ENCODE peak calls at places on chromosomes 11 and 22, in ten cellular contexts. F, X, K, O, S, Y, H, J, U and M are unnamed samples.

GRCh38 chr11:111718436-111719325 is 47.5 kb downstream of the PPP2R1B start:
- DNase-seq in X (peak), U (no peak), Y (peak), O (no peak), K (no peak), S (peak), F (no peak), H (no peak), J (no peak), M (no peak)

GRCh38 chr11:74650498-74650897 is 58.1 kb downstream of the POLD3 start:
- DNase-seq in K (no peak), H (no peak), Y (peak), F (no peak), U (no peak), O (no peak), J (no peak), X (peak), S (no peak), M (no peak)

GRCh38 chr11:36478700-36479329 is 31.3 kb downstream of the TRAF6 start:
- DNase-seq in S (peak), O (no peak), U (peak), X (peak), H (no peak), K (no peak), F (no peak), J (peak), Y (peak), M (no peak)

GRCh38 chr11:38788591-38788990 is 2190.6 kb upstream of the RAG2 start:
- DNase-seq in X (peak), J (no peak), U (no peak), Y (no peak), F (no peak), H (no peak), S (no peak), O (no peak), K (no peak), M (no peak)

GRCh38 chr11:28835790-28836189 is 727.6 kb downstream of the METTL15 start:
- DNase-seq in O (no peak), U (no peak), X (peak), Y (peak), S (peak), K (no peak), H (no peak), J (no peak), F (no peak), M (no peak)

GRCh38 chr11:31118566-31118965 is 251.0 kb downstream of the DCDC1 start:
- DNase-seq in U (no peak), H (no peak), O (peak), Y (no peak), X (no peak), J (no peak), S (no peak), F (no peak), K (no peak), M (no peak)

GRCh38 chr22:46147471-46148267 is 2.7 kb upstream of the PPARA start:
- DNase-seq in H (no peak), K (no peak), X (no peak), U (peak), F (no peak), J (no peak), Y (no peak), S (no peak), O (peak), M (no peak)

GRCh38 chr22:39448205-39449054 is 8.4 kb upstream of the MGAT3 start:
- DNase-seq in F (no peak), O (peak), K (no peak), Y (no peak), J (no peak), H (no peak), U (no peak), S (no peak), X (no peak), M (no peak)

GRCh38 chr11:120432056-120433018 is 79.2 kb upstream of the GRIK4 start:
- DNase-seq in K (no peak), O (no peak), F (peak), U (peak), Y (peak), S (peak), J (no peak), X (peak), H (no peak), M (no peak)

GRCh38 chr11:7364660-7365059 is 113.0 kb downstream of the SYT9 start:
- DNase-seq in X (no peak), Y (no peak), F (no peak), U (no peak), K (no peak), O (no peak), J (no peak), S (no peak), H (no peak), M (no peak)

GRCh38 chr22:21837184-21837979 is 30.1 kb downstream of the MAPK1 start:
- DNase-seq in F (no peak), Y (peak), K (no peak), O (no peak), S (peak), X (peak), J (no peak), H (no peak), U (peak), M (no peak)

GRCh38 chr22:45932066-45932465 is 44.9 kb downstream of the WNT7B start:
- DNase-seq in Y (peak), O (no peak), J (no peak), F (no peak), H (no peak), K (no peak), X (no peak), S (no peak), U (no peak), M (no peak)

GRCh38 chr11:11787305-11788066 is 54.3 kb upstream of the USP47 start:
- DNase-seq in O (peak), X (peak), S (peak), H (peak), U (peak), K (peak), Y (peak), J (peak), F (peak), M (peak)

GRCh38 chr11:102010776-102011500 is 36.3 kb upstream of the CFAP300 start:
- DNase-seq in X (peak), S (peak), K (no peak), Y (peak), H (no peak), F (no peak), O (peak), J (no peak), U (peak), M (no peak)

GRCh38 chr11:101010899-101011298 is 118.7 kb downstream of the PGR start:
- DNase-seq in F (no peak), Y (peak), K (no peak), U (no peak), H (no peak), S (no peak), X (no peak), J (no peak), O (no peak), M (no peak)

GRCh38 chr11:125922156-125922555 is 17.8 kb downstream of the DDX25 start:
- DNase-seq in Y (no peak), K (no peak), J (no peak), S (no peak), X (no peak), H (no peak), F (no peak), O (no peak), U (no peak), M (no peak)

GRCh38 chr11:69837791-69838190 is 18.6 kb upstream of the FGF3 start:
- DNase-seq in H (no peak), K (no peak), S (no peak), U (no peak), X (no peak), F (no peak), O (no peak), Y (no peak), J (no peak), M (no peak)

GRCh38 chr22:49470741-49471134 is 356.9 kb downstream of the BRD1 start:
- DNase-seq in Y (no peak), J (no peak), F (no peak), H (no peak), X (no peak), S (no peak), K (no peak), U (no peak), O (no peak), M (no peak)

GRCh38 chr11:94194712-94195111 is 66.1 kb downstream of the PANX1 start:
- DNase-seq in H (no peak), J (no peak), U (no peak), O (no peak), K (no peak), F (no peak), X (no peak), S (no peak), Y (no peak), M (no peak)

DNA sequence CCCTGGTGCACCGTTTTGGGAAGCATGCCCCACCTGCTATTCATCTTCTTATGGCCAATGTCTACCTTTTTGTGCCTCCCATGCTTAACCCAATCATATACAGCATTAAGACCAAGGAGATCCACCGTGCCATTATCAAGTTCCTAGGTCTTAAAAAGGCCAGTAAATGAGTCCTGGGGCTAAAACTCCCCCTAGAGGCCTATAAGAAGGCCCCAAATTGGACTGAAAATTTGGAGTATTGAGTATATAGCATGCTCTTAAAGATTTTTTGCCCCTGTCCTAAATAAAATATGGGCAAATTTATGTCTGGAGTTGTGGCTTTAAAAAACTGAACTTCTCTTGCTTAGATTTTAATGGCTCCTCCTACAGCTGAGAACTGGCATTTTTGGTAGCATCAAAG is 6.6 kb downstream of the OR51M1 start:
- DNase-seq in H (no peak), X (no peak), J (no peak), O (no peak), U (no peak), Y (no peak), K (no peak), S (no peak), F (no peak), M (no peak)
- TF ChIP-seq CTCF in H (no peak), X (no peak), J (no peak), O (no peak), U (no peak), Y (peak), K (no peak), S (peak), F (no peak), M (peak)

GRCh38 chr22:41446639-41447434 is at the start of gene TOB2:
- DNase-seq in X (peak), Y (peak), H (peak), K (peak), S (peak), J (peak), O (peak), F (peak), U (peak), M (peak)
- TF ChIP-seq CTCF in X (no peak), Y (no peak), H (no peak), K (no peak), S (no peak), J (no peak), O (no peak), F (no peak), U (no peak), M (no peak)

DNA sequence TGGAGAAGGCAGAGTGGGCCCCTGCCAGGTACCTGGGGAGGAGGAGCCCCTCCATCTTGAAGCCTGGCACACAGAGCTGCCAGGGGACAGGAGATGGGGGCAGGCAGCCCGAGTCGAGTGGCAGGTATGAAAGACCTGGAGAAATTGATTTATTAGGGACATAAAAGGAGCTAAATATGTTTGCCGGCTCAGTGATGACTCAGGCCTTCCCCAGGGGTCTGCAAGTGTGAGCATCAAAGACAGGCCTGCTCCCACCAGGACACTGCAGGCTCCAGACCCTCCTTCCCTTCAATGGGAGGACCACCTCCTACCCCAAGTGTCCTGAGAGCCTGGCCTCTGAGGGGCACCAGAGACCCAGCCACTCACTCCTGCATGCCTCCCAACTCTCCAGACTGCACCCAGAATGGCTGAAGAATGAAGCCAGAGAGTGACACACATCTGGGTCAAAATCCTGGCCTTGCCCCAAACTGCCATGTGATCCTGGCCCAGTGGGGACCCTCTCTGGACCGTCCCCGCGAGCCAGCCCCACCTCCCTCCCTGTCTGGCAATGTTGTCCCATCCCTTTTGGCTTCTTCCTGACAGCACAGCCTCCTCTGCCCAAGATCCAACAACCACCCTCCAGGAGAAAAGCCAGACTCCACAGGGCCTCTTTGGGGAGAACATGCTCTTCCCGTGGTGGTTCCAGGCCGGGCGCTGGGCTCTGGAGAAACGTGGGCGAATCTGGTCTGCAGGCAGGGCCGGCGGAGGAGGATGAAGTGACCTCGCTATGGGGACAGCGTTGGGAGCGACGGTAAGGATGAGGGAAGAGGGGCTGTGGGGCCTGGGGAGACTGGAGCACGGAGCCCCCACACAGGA is 36.2 kb downstream of the CYTH4 start:
- DNase-seq in K (no peak), J (no peak), O (no peak), F (no peak), X (no peak), S (no peak), U (no peak), H (no peak), Y (no peak), M (no peak)
- TF ChIP-seq CTCF in K (no peak), J (no peak), O (no peak), F (no peak), X (peak), S (peak), U (no peak), H (no peak), Y (no peak), M (no peak)

DNA sequence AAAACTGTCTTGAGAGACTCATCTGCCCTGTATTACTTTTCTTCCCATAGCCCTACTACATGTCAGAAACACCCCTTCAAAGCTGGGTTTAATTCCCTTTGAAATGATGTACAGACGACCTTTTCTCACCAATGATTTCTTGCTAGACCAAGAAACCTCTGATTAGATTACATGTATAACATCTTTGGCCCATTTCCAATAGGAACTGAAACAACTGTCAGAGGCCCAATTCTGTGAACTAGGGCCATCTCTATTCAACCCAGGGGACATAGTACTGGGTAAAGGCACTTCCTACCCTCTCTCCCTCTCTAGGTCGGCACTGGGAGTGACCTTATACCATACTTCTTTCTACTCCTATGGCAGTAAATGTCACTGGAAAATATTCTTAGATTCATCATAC is 19.4 kb downstream of the NPAT start:
- DNase-seq in F (peak), O (no peak), J (no peak), K (no peak), U (no peak), X (no peak), Y (no peak), S (no peak), H (no peak), M (no peak)
- TF ChIP-seq CTCF in F (no peak), O (no peak), J (no peak), K (no peak), U (no peak), X (no peak), Y (no peak), S (no peak), H (no peak), M (no peak)

GRCh38 chr22:43792905-43793304 is 19.2 kb downstream of the EFCAB6 start:
- DNase-seq in S (no peak), F (no peak), H (no peak), K (no peak), X (no peak), U (no peak), O (no peak), Y (no peak), J (no peak), M (no peak)

GRCh38 chr22:43795320-43795719 is 16.8 kb downstream of the EFCAB6 start:
- DNase-seq in J (no peak), O (no peak), X (no peak), S (no peak), U (no peak), K (no peak), Y (no peak), F (no peak), H (no peak), M (no peak)

GRCh38 chr22:43800970-43801369 is 11.1 kb downstream of the EFCAB6 start:
- DNase-seq in U (no peak), S (no peak), X (no peak), Y (no peak), K (no peak), J (no peak), F (no peak), O (no peak), H (no peak), M (no peak)

GRCh38 chr22:43798492-43798891 is 13.6 kb downstream of the EFCAB6 start:
- DNase-seq in O (no peak), J (peak), F (no peak), U (no peak), X (no peak), S (no peak), Y (peak), H (peak), K (no peak), M (peak)

GRCh38 chr22:43796567-43796966 is 15.5 kb downstream of the EFCAB6 start:
- DNase-seq in S (peak), Y (peak), F (no peak), X (peak), U (no peak), O (no peak), K (no peak), J (no peak), H (no peak), M (no peak)
- TF ChIP-seq CTCF in S (peak), Y (peak), F (peak), X (peak), U (no peak), O (peak), K (no peak), J (peak), H (no peak), M (no peak)

GRCh38 chr11:17473071-17473744 is 3.4 kb downstream of the ABCC8 start:
- DNase-seq in X (peak), K (no peak), J (no peak), Y (no peak), S (peak), O (no peak), U (no peak), F (no peak), H (no peak), M (no peak)
- TF ChIP-seq CTCF in X (peak), K (peak), J (no peak), Y (no peak), S (peak), O (no peak), U (no peak), F (no peak), H (no peak), M (peak)